ENCODE peak calls at places on chromosomes 5 and 9, in nine cellular contexts. S is fibroblast of lung; M is stimulated activated CD8-positive, alpha-beta memory T cell treated with anti-CD3 and anti-CD28 coated beads, Interleukin-4, amount 100 ng/mL, for 24 hours; G is NCI-H1417 treated with DMSO at 0.1 percent for 48 hours; N is neural progenitor cell; L is Kasumi-1; P is endothelial cell of umbilical vein; W is HTR-8/SVneo; K is mucosa of gallbladder. A is an unnamed sample.

GRCh38 chr9:119905706-119906105 is 536.5 kb upstream of the BRINP1 start:
- DNase-seq in S (no peak), M (no peak), G (peak; percentile 25), N (no peak), L (no peak), P (no peak), W (no peak), K (no peak), A (no peak)

GRCh38 chr5:149680810-149681221 is 49.3 kb upstream of the PPARGC1B start:
- DNase-seq in S (no peak), M (no peak), G (no peak), N (no peak), L (peak; percentile 90), P (no peak), W (no peak), K (peak; percentile 31), A (peak; percentile 57)

GRCh38 chr5:38968665-38969064 is 105.5 kb downstream of the RICTOR start:
- DNase-seq in S (no peak), M (no peak), G (no peak), N (no peak), L (no peak), P (no peak), W (no peak), K (no peak), A (no peak)

GRCh38 chr9:4077499-4078102 is 222.3 kb downstream of the GLIS3 start:
- DNase-seq in S (peak; percentile 84), M (peak; percentile 34), G (no peak), N (peak; percentile 72), L (peak; percentile 2), P (peak; percentile 76), W (peak; percentile 66), K (peak; percentile 85), A (no peak)

GRCh38 chr5:67163231-67163756 is 33.3 kb downstream of the CD180 start:
- DNase-seq in S (no peak), M (no peak), G (no peak), N (no peak), L (no peak), P (no peak), W (no peak), K (no peak), A (no peak)

GRCh38 chr5:66134407-66134843 is 9.7 kb upstream of the SREK1 start:
- DNase-seq in S (no peak), M (no peak), G (no peak), N (no peak), L (no peak), P (peak; percentile 11), W (no peak), K (no peak), A (no peak)

GRCh38 chr9:133787749-133788015 is 49.5 kb upstream of the SARDH start:
- DNase-seq in S (peak; percentile 10), M (peak; percentile 12), G (no peak), N (peak; percentile 61), L (no peak), P (no peak), W (no peak), K (peak; percentile 28), A (no peak)

GRCh38 chr5:171207256-171207866 is 101.7 kb upstream of the TLX3 start:
- DNase-seq in S (peak; percentile 66), M (no peak), G (no peak), N (peak; percentile 61), L (peak; percentile 58), P (peak; percentile 72), W (peak; percentile 46), K (peak; percentile 17), A (peak; percentile 11)

GRCh38 chr9:631596-631995 is 209.9 kb upstream of the DMRT1 start:
- DNase-seq in S (no peak), M (no peak), G (no peak), N (no peak), L (no peak), P (no peak), W (no peak), K (no peak), A (no peak)

GRCh38 chr5:120464627-120465280 is 654 bp downstream of the PRR16 start:
- DNase-seq in S (peak; percentile 83), M (no peak), G (no peak), N (peak; percentile 41), L (no peak), P (peak; percentile 25), W (peak; percentile 37), K (no peak), A (no peak)